ENCODE peak calls at places on chromosomes 12 and 14, in five cellular contexts. One of them, this sample, is unnamed.
A peak's percentile ranks its signal among the peaks of the same experiment; 100 is the strongest.

GRCh38 chr12:105334568-105334967 is 4.1 kb downstream of the C12orf75 start:
- DNase-seq in Calu3: no peak
- DNase-seq in kidney tubule cell: peak; percentile 76
- DNase-seq in stimulated activated CD8-positive, alpha-beta memory T cell treated with anti-CD3 and anti-CD28 coated beads, Interleukin-12 subunit alpha, Interleukin-12 subunit beta, amount 100 ng/mL, for 1 hour: no peak
- DNase-seq in choroid plexus epithelial cell: peak; percentile 65
- DNase-seq in this sample: no peak

GRCh38 chr14:95255487-95255886 is 64.2 kb downstream of the CLMN start:
- DNase-seq in Calu3: peak; percentile 86
- DNase-seq in kidney tubule cell: peak; percentile 89
- DNase-seq in stimulated activated CD8-positive, alpha-beta memory T cell treated with anti-CD3 and anti-CD28 coated beads, Interleukin-12 subunit alpha, Interleukin-12 subunit beta, amount 100 ng/mL, for 1 hour: no peak
- DNase-seq in choroid plexus epithelial cell: peak; percentile 95
- DNase-seq in this sample: no peak

GRCh38 chr12:123492290-123492689 is 34.4 kb downstream of the SNRNP35 start:
- DNase-seq in Calu3: no peak
- DNase-seq in kidney tubule cell: no peak
- DNase-seq in stimulated activated CD8-positive, alpha-beta memory T cell treated with anti-CD3 and anti-CD28 coated beads, Interleukin-12 subunit alpha, Interleukin-12 subunit beta, amount 100 ng/mL, for 1 hour: no peak
- DNase-seq in choroid plexus epithelial cell: no peak
- DNase-seq in this sample: no peak

GRCh38 chr12:103771466-103771865 is 69.6 kb downstream of the NT5DC3 start:
- DNase-seq in Calu3: peak; percentile 75
- DNase-seq in kidney tubule cell: peak; percentile 29
- DNase-seq in stimulated activated CD8-positive, alpha-beta memory T cell treated with anti-CD3 and anti-CD28 coated beads, Interleukin-12 subunit alpha, Interleukin-12 subunit beta, amount 100 ng/mL, for 1 hour: no peak
- DNase-seq in choroid plexus epithelial cell: peak; percentile 71
- DNase-seq in this sample: no peak

GRCh38 chr14:90109858-90110257 is 48.1 kb downstream of the KCNK13 start:
- DNase-seq in Calu3: peak; percentile 30
- DNase-seq in kidney tubule cell: peak; percentile 36
- DNase-seq in stimulated activated CD8-positive, alpha-beta memory T cell treated with anti-CD3 and anti-CD28 coated beads, Interleukin-12 subunit alpha, Interleukin-12 subunit beta, amount 100 ng/mL, for 1 hour: no peak
- DNase-seq in choroid plexus epithelial cell: no peak
- DNase-seq in this sample: no peak

GRCh38 chr12:115749485-115749884 is 528.0 kb downstream of the MED13L start:
- DNase-seq in Calu3: no peak
- DNase-seq in kidney tubule cell: no peak
- DNase-seq in stimulated activated CD8-positive, alpha-beta memory T cell treated with anti-CD3 and anti-CD28 coated beads, Interleukin-12 subunit alpha, Interleukin-12 subunit beta, amount 100 ng/mL, for 1 hour: no peak
- DNase-seq in choroid plexus epithelial cell: no peak
- DNase-seq in this sample: no peak

GRCh38 chr14:104132981-104133380 is 5.4 kb upstream of the KIF26A start:
- DNase-seq in Calu3: no peak
- DNase-seq in kidney tubule cell: no peak
- DNase-seq in stimulated activated CD8-positive, alpha-beta memory T cell treated with anti-CD3 and anti-CD28 coated beads, Interleukin-12 subunit alpha, Interleukin-12 subunit beta, amount 100 ng/mL, for 1 hour: no peak
- DNase-seq in choroid plexus epithelial cell: no peak
- DNase-seq in this sample: no peak

GRCh38 chr14:102944448-102945330 is 22.2 kb downstream of the AMN start:
- DNase-seq in Calu3: no peak
- DNase-seq in kidney tubule cell: no peak
- DNase-seq in stimulated activated CD8-positive, alpha-beta memory T cell treated with anti-CD3 and anti-CD28 coated beads, Interleukin-12 subunit alpha, Interleukin-12 subunit beta, amount 100 ng/mL, for 1 hour: no peak
- DNase-seq in choroid plexus epithelial cell: no peak
- DNase-seq in this sample: no peak

GRCh38 chr12:129096968-129097367 is 243.7 kb downstream of the GLT1D1 start:
- DNase-seq in Calu3: no peak
- DNase-seq in kidney tubule cell: no peak
- DNase-seq in stimulated activated CD8-positive, alpha-beta memory T cell treated with anti-CD3 and anti-CD28 coated beads, Interleukin-12 subunit alpha, Interleukin-12 subunit beta, amount 100 ng/mL, for 1 hour: no peak
- DNase-seq in choroid plexus epithelial cell: no peak
- DNase-seq in this sample: no peak

GRCh38 chr12:131641315-131641714 is 69.6 kb upstream of the SFSWAP start:
- DNase-seq in Calu3: no peak
- DNase-seq in kidney tubule cell: no peak
- DNase-seq in stimulated activated CD8-positive, alpha-beta memory T cell treated with anti-CD3 and anti-CD28 coated beads, Interleukin-12 subunit alpha, Interleukin-12 subunit beta, amount 100 ng/mL, for 1 hour: no peak
- DNase-seq in choroid plexus epithelial cell: no peak
- DNase-seq in this sample: no peak

GRCh38 chr12:122100568-122100967 is 22.0 kb downstream of the MLXIP start:
- DNase-seq in Calu3: no peak
- DNase-seq in kidney tubule cell: no peak
- DNase-seq in stimulated activated CD8-positive, alpha-beta memory T cell treated with anti-CD3 and anti-CD28 coated beads, Interleukin-12 subunit alpha, Interleukin-12 subunit beta, amount 100 ng/mL, for 1 hour: no peak
- DNase-seq in choroid plexus epithelial cell: no peak
- DNase-seq in this sample: no peak

GRCh38 chr12:19120795-19121194 is 8.7 kb upstream of the PLEKHA5 start:
- DNase-seq in Calu3: no peak
- DNase-seq in kidney tubule cell: peak; percentile 86
- DNase-seq in stimulated activated CD8-positive, alpha-beta memory T cell treated with anti-CD3 and anti-CD28 coated beads, Interleukin-12 subunit alpha, Interleukin-12 subunit beta, amount 100 ng/mL, for 1 hour: no peak
- DNase-seq in choroid plexus epithelial cell: no peak
- DNase-seq in this sample: no peak

GRCh38 chr12:13358391-13358905 is 161.9 kb downstream of the EMP1 start:
- DNase-seq in Calu3: no peak
- DNase-seq in kidney tubule cell: no peak
- DNase-seq in stimulated activated CD8-positive, alpha-beta memory T cell treated with anti-CD3 and anti-CD28 coated beads, Interleukin-12 subunit alpha, Interleukin-12 subunit beta, amount 100 ng/mL, for 1 hour: no peak
- DNase-seq in choroid plexus epithelial cell: no peak
- DNase-seq in this sample: no peak

This sample was measured in DMS 273 treated with DMSO at 0.1 percent for 48 hours.